ENCODE peak calls at places on chromosomes 5 and 9, in seven cellular contexts. D is NCI-H1105; E is upper lobe of right lung; O is GM12865; T is NCI-H2081; L is stomach; N is activated CD4-positive, CD25-positive, alpha-beta regulatory T cell. V is an unnamed sample.

GRCh38 chr5:42496397-42497156 is 73.3 kb downstream of the GHR start:
- DNase-seq in O (no peak), L (no peak), E (no peak), N (no peak), D (no peak), T (no peak), V (no peak)

GRCh38 chr5:72063219-72063819 is 44.0 kb upstream of the MAP1B start:
- DNase-seq in D (no peak), N (no peak), O (peak; percentile 18), E (no peak), L (no peak), T (no peak), V (no peak)

GRCh38 chr5:33470544-33470943 is 29.8 kb downstream of the TARS1 start:
- DNase-seq in T (peak; percentile 33), E (no peak), D (no peak), N (no peak), L (no peak), O (no peak), V (no peak)

GRCh38 chr5:128965011-128965637 is at the start of gene SLC27A6:
- DNase-seq in E (peak; percentile 62), T (peak; percentile 8), D (no peak), N (no peak), O (no peak), L (no peak), V (no peak)

GRCh38 chr5:121285861-121286527 is 565.7 kb upstream of the FTMT start:
- DNase-seq in E (no peak), N (no peak), T (no peak), D (no peak), L (no peak), O (no peak), V (no peak)

GRCh38 chr5:111719773-111720172 is 37.2 kb downstream of the NREP start:
- DNase-seq in E (no peak), O (no peak), T (no peak), L (no peak), N (no peak), D (no peak), V (no peak)

GRCh38 chr9:37938121-37938906 is 34.4 kb upstream of the SLC25A51 start:
- DNase-seq in N (no peak), L (no peak), T (no peak), E (no peak), D (no peak), O (no peak), V (no peak)

GRCh38 chr5:99771296-99771695 is 763.9 kb upstream of the FAM174A start:
- DNase-seq in D (no peak), O (no peak), T (no peak), L (no peak), E (no peak), N (no peak), V (no peak)

GRCh38 chr5:132215329-132215728 is 12.3 kb downstream of the P4HA2 start:
- DNase-seq in T (no peak), E (peak; percentile 91), N (no peak), D (no peak), O (no peak), L (peak; percentile 93), V (peak; percentile 93)

GRCh38 chr5:92800360-92800759 is 780.7 kb downstream of the NR2F1-AS1 start:
- DNase-seq in T (peak; percentile 35), D (peak; percentile 56), E (no peak), N (no peak), L (no peak), O (no peak), V (no peak)

GRCh38 chr5:128637031-128637430 is 99.0 kb upstream of the FBN2 start:
- DNase-seq in N (no peak), L (no peak), E (no peak), T (no peak), O (no peak), D (no peak), V (no peak)

GRCh38 chr5:139677404-139678282 is 29.5 kb downstream of the CXXC5 start:
- DNase-seq in O (no peak), T (no peak), E (no peak), N (no peak), L (peak; percentile 72), D (no peak), V (no peak)

GRCh38 chr5:149133795-149134777 is 7.2 kb upstream of the ABLIM3 start:
- DNase-seq in L (peak; percentile 55), E (no peak), O (no peak), T (no peak), N (no peak), D (no peak), V (no peak)

GRCh38 chr9:1053848-1054365 is 3.8 kb downstream of the DMRT2 start:
- DNase-seq in L (no peak), T (no peak), N (no peak), O (no peak), D (no peak), E (no peak), V (no peak)

GRCh38 chr9:133664173-133664572 is 28.0 kb downstream of the DBH start:
- DNase-seq in T (no peak), D (no peak), L (no peak), O (no peak), N (no peak), E (no peak), V (no peak)

GRCh38 chr5:92916036-92916435 is 665.0 kb downstream of the NR2F1-AS1 start:
- DNase-seq in D (no peak), E (no peak), N (no peak), O (no peak), L (no peak), T (no peak), V (no peak)

GRCh38 chr5:176527246-176528222 is 9.7 kb downstream of the RNF44 start:
- DNase-seq in T (no peak), D (no peak), O (no peak), N (no peak), L (no peak), E (no peak), V (no peak)

GRCh38 chr9:109894921-109895758 is 115.1 kb downstream of the PALM2AKAP2 start:
- DNase-seq in L (no peak), E (no peak), D (no peak), N (no peak), O (peak; percentile 74), T (no peak), V (no peak)

GRCh38 chr5:66417681-66418248 is 178.4 kb upstream of the MAST4 start:
- DNase-seq in L (no peak), E (no peak), N (no peak), O (no peak), T (no peak), D (no peak), V (no peak)

GRCh38 chr5:78920604-78921003 is 64.5 kb downstream of the ARSB start:
- DNase-seq in L (no peak), D (no peak), O (no peak), N (no peak), E (no peak), T (no peak), V (no peak)

GRCh38 chr5:55437452-55437851 is 97.3 kb downstream of the PLPP1 start:
- DNase-seq in O (no peak), T (no peak), D (no peak), N (no peak), L (no peak), E (no peak), V (no peak)

GRCh38 chr5:11277323-11277722 is 516.3 kb upstream of the DAP start:
- DNase-seq in N (no peak), O (no peak), D (no peak), T (no peak), L (no peak), E (no peak), V (no peak)

GRCh38 chr5:80406980-80407734 is 707 bp upstream of the ZFYVE16 start:
- DNase-seq in L (no peak), N (no peak), O (peak; percentile 45), D (no peak), T (no peak), E (peak; percentile 71), V (no peak)

GRCh38 chr5:116668361-116668760 is 93.7 kb upstream of the SEMA6A start:
- DNase-seq in D (no peak), L (no peak), O (no peak), N (no peak), E (no peak), T (no peak), V (no peak)

GRCh38 chr9:131095666-131096489 is 453 bp upstream of the AIF1L start:
- DNase-seq in T (peak; percentile 14), O (no peak), N (no peak), D (peak; percentile 42), L (peak; percentile 31), E (no peak), V (no peak)

GRCh38 chr5:142784405-142784955 is 14.3 kb downstream of the ARHGAP26 start:
- DNase-seq in D (no peak), E (no peak), T (no peak), L (no peak), O (no peak), N (no peak), V (no peak)

GRCh38 chr5:80246995-80247729 is 8.7 kb downstream of the SERINC5 start:
- DNase-seq in N (peak; percentile 4), T (peak; percentile 15), D (no peak), E (no peak), L (peak; percentile 62), O (peak; percentile 41), V (peak; percentile 11)

GRCh38 chr9:130871395-130872057 is 25.1 kb downstream of the QRFP start:
- DNase-seq in E (peak; percentile 30), O (no peak), N (no peak), T (no peak), D (no peak), L (no peak), V (no peak)

GRCh38 chr9:130267930-130268329 is 2.4 kb downstream of the HMCN2 start:
- DNase-seq in T (no peak), D (no peak), E (no peak), L (no peak), N (no peak), O (no peak), V (peak; percentile 28)

GRCh38 chr5:10351199-10351881 is 2.2 kb upstream of the MARCHF6 start:
- DNase-seq in D (no peak), T (peak; percentile 31), N (no peak), E (no peak), O (no peak), L (no peak), V (no peak)

GRCh38 chr9:38417003-38417965 is 7.0 kb downstream of the IGFBPL1 start:
- DNase-seq in O (peak; percentile 40), E (no peak), D (no peak), T (peak; percentile 38), N (no peak), L (peak; percentile 40), V (no peak)

GRCh38 chr9:17090041-17090440 is 44.8 kb upstream of the CNTLN start:
- DNase-seq in E (no peak), D (no peak), O (no peak), T (no peak), L (no peak), N (no peak), V (no peak)

GRCh38 chr5:154444559-154445421 is 1.0 kb upstream of the SAP30L start:
- DNase-seq in O (peak; percentile 17), T (no peak), L (no peak), N (no peak), E (peak; percentile 66), D (no peak), V (no peak)

GRCh38 chr5:153562189-153562588 is 71.7 kb downstream of the GRIA1 start:
- DNase-seq in E (no peak), D (no peak), T (no peak), N (no peak), O (no peak), L (no peak), V (no peak)

GRCh38 chr9:4097490-4097889 is 202.4 kb downstream of the GLIS3 start:
- DNase-seq in T (no peak), D (no peak), N (no peak), L (no peak), E (no peak), O (no peak), V (no peak)

V was measured in mesenteric fat pad.